ENCODE peak calls at places on chromosome 21, in five cellular contexts. J is brain microvascular endothelial cell, W is heart left ventricle, K is EL, Z is GM13977. R is an unnamed sample.

GRCh38 chr21:32328595-32328994 is 29.9 kb downstream of the MRAP start:
- DNase-seq in J (no peak), K (no peak), Z (no peak), W (no peak), R (peak)

GRCh38 chr21:45353200-45353599 is 51.8 kb upstream of the COL18A1 start:
- DNase-seq in J (no peak), K (no peak), Z (no peak), W (no peak), R (no peak)

GRCh38 chr21:26130249-26130896 is 40.2 kb downstream of the APP start:
- DNase-seq in W (no peak), J (peak), Z (no peak), K (peak), R (peak)

GRCh38 chr21:46286668-46286982 is 483 bp downstream of the YBEY start:
- DNase-seq in W (no peak), J (no peak), K (no peak), Z (no peak), R (no peak)

GRCh38 chr21:25552856-25553255 is 54.4 kb downstream of the MRPL39 start:
- DNase-seq in K (no peak), Z (no peak), J (no peak), W (no peak), R (no peak)

GRCh38 chr21:46062471-46063211 is 35.3 kb upstream of the COL6A2 start:
- DNase-seq in W (no peak), Z (no peak), J (no peak), K (no peak), R (no peak)

GRCh38 chr21:36703626-36704280 is 4.8 kb downstream of the SIM2 start:
- DNase-seq in J (no peak), K (no peak), Z (no peak), W (no peak), R (no peak)

GRCh38 chr21:26125433-26126167 is 45.0 kb downstream of the APP start:
- DNase-seq in Z (no peak), J (no peak), W (no peak), K (no peak), R (no peak)

GRCh38 chr21:35145626-35146236 is 96.6 kb upstream of the RUNX1 start:
- DNase-seq in W (no peak), J (no peak), K (no peak), Z (no peak), R (no peak)

GRCh38 chr21:41665766-41666595 is 100.9 kb downstream of the RIPK4 start:
- DNase-seq in W (no peak), K (no peak), Z (no peak), J (no peak), R (no peak)

GRCh38 chr21:43846430-43846829 is 18.6 kb upstream of the AGPAT3 start:
- DNase-seq in W (no peak), Z (no peak), K (no peak), J (no peak), R (no peak)

GRCh38 chr21:34061983-34062382 is 11.4 kb upstream of the MRPS6 start:
- DNase-seq in Z (no peak), K (no peak), W (no peak), J (no peak), R (no peak)

GRCh38 chr21:41640756-41641509 is 125.9 kb downstream of the RIPK4 start:
- DNase-seq in J (no peak), K (peak), Z (no peak), W (no peak), R (peak)

GRCh38 chr21:17003763-17004373 is 509.0 kb upstream of the CXADR start:
- DNase-seq in K (peak), Z (no peak), W (no peak), J (peak), R (peak)

GRCh38 chr21:27036736-27037301 is 69.9 kb upstream of the ADAMTS5 start:
- DNase-seq in W (peak), Z (no peak), J (no peak), K (no peak), R (no peak)

GRCh38 chr21:42760977-42761751 is 107.7 kb downstream of the PDE9A start:
- DNase-seq in J (no peak), Z (no peak), K (no peak), W (no peak), R (no peak)

GRCh38 chr21:32048353-32048752 is 175.5 kb downstream of the HUNK start:
- DNase-seq in W (no peak), Z (no peak), K (no peak), J (no peak), R (no peak)

GRCh38 chr21:42282021-42282420 is 33.2 kb downstream of the TFF3 start:
- DNase-seq in W (no peak), J (no peak), K (no peak), Z (no peak), R (no peak)

GRCh38 chr21:22900511-22900910 is 1902.3 kb downstream of the NCAM2 start:
- DNase-seq in Z (no peak), W (no peak), J (no peak), K (no peak), R (no peak)

GRCh38 chr21:43733529-43734071 is 14.7 kb downstream of the PDXK start:
- DNase-seq in J (no peak), K (peak), Z (no peak), W (no peak), R (peak)

GRCh38 chr21:44944596-44944995 is 4.8 kb downstream of the SLX9 start:
- DNase-seq in K (no peak), J (no peak), W (no peak), Z (no peak), R (no peak)

GRCh38 chr21:33543505-33544129 is 779 bp downstream of the SON start:
- DNase-seq in J (peak), W (peak), K (peak), Z (peak), R (no peak)

GRCh38 chr21:15037095-15037730 is 27.6 kb downstream of the NRIP1 start:
- DNase-seq in Z (no peak), W (no peak), J (no peak), K (no peak), R (no peak)

GRCh38 chr21:33949516-33950424 is 34.2 kb upstream of the ATP5PO start:
- DNase-seq in J (no peak), K (no peak), W (no peak), Z (no peak), R (no peak)

GRCh38 chr21:38804617-38805281 is 980 bp upstream of the ETS2 start:
- DNase-seq in W (peak), Z (peak), J (peak), K (peak), R (no peak)

GRCh38 chr21:36210779-36211659 is 54.4 kb downstream of the DOP1B start:
- DNase-seq in W (no peak), Z (no peak), J (no peak), K (peak), R (no peak)

GRCh38 chr21:36209626-36210171 is 53.1 kb downstream of the DOP1B start:
- DNase-seq in J (peak), W (peak), Z (peak), K (peak), R (peak)

GRCh38 chr21:14751602-14752001 is 205.5 kb upstream of the SAMSN1 start:
- DNase-seq in J (no peak), Z (no peak), K (no peak), W (no peak), R (no peak)

GRCh38 chr21:15617968-15618367 is 111.8 kb upstream of the USP25 start:
- DNase-seq in W (no peak), Z (no peak), K (peak), J (peak), R (peak)

GRCh38 chr21:46183910-46184624 is at the start of gene SPATC1L:
- DNase-seq in Z (peak), K (peak), W (peak), J (peak), R (peak)

GRCh38 chr21:32009263-32009662 is 136.4 kb downstream of the HUNK start:
- DNase-seq in K (no peak), W (no peak), Z (no peak), J (no peak), R (no peak)

GRCh38 chr21:40051801-40052200 is 184.6 kb downstream of the PCP4 start:
- DNase-seq in W (no peak), J (no peak), Z (no peak), K (no peak), R (no peak)

GRCh38 chr21:33372582-33372981 is 30.6 kb upstream of the IFNGR2 start:
- DNase-seq in K (no peak), Z (no peak), W (no peak), J (no peak), R (no peak)

GRCh38 chr21:35366348-35367085 is 317.4 kb upstream of the RUNX1 start:
- DNase-seq in J (peak), K (no peak), Z (no peak), W (peak), R (peak)

GRCh38 chr21:37342046-37342632 is 24.4 kb upstream of the DYRK1A start:
- DNase-seq in K (no peak), J (no peak), Z (no peak), W (no peak), R (no peak)

GRCh38 chr21:46114963-46115362 is 17.1 kb downstream of the COL6A2 start:
- DNase-seq in Z (no peak), J (no peak), W (peak), K (no peak), R (no peak)

GRCh38 chr21:42315296-42315891 is at the start of gene TFF3:
- DNase-seq in W (no peak), J (no peak), K (no peak), Z (no peak), R (no peak)

GRCh38 chr21:44939532-44940115 is at the start of gene SLX9:
- DNase-seq in J (no peak), W (peak), K (peak), Z (peak), R (peak)